ENCODE peak calls at places on chromosomes 16 and 17, in four cellular contexts. C is AG04450, S is spleen, P is H9. Z is an unnamed sample.
A peak's percentile ranks its signal among the peaks of the same experiment; 100 is the strongest.

GRCh38 chr16:4403133-4403949 is 13.1 kb downstream of the CORO7 start:
- DNase-seq in S (peak; percentile 63), C (no peak), P (no peak), Z (no peak)

GRCh38 chr16:35733971-35734702 is 2274.7 kb downstream of the TP53TG3F start:
- DNase-seq in C (no peak), S (no peak), P (no peak), Z (no peak)

GRCh38 chr16:12802661-12803060 is 1.0 kb downstream of the CPPED1 start:
- DNase-seq in P (no peak), C (no peak), S (no peak), Z (no peak)

GRCh38 chr16:87828071-87828971 is 41.0 kb downstream of the SLC7A5 start:
- DNase-seq in C (no peak), S (no peak), P (no peak), Z (no peak)

GRCh38 chr16:69924777-69925191 is 26.4 kb upstream of the CLEC18A start:
- DNase-seq in S (no peak), C (peak; percentile 55), P (no peak), Z (no peak)

GRCh38 chr16:89565506-89566372 is 5.3 kb downstream of the RPL13 start:
- DNase-seq in C (no peak), S (peak; percentile 85), P (peak; percentile 85), Z (peak; percentile 75)

GRCh38 chr17:10144456-10144855 is 54.0 kb downstream of the GAS7 start:
- DNase-seq in P (no peak), C (no peak), S (no peak), Z (no peak)

GRCh38 chr17:58956997-58957724 is 149.5 kb downstream of the TRIM37 start:
- DNase-seq in P (no peak), C (no peak), S (no peak), Z (no peak)

GRCh38 chr17:51230306-51230705 is 29.5 kb downstream of the MBTD1 start:
- DNase-seq in P (no peak), C (no peak), S (no peak), Z (peak; percentile 13)

GRCh38 chr16:72324578-72324977 is 152.6 kb upstream of the PMFBP1 start:
- DNase-seq in C (no peak), P (no peak), S (no peak), Z (no peak)

GRCh38 chr17:45314761-45315549 is 1.9 kb downstream of the MAP3K14 start:
- DNase-seq in S (no peak), C (no peak), P (no peak), Z (no peak)

DNA sequence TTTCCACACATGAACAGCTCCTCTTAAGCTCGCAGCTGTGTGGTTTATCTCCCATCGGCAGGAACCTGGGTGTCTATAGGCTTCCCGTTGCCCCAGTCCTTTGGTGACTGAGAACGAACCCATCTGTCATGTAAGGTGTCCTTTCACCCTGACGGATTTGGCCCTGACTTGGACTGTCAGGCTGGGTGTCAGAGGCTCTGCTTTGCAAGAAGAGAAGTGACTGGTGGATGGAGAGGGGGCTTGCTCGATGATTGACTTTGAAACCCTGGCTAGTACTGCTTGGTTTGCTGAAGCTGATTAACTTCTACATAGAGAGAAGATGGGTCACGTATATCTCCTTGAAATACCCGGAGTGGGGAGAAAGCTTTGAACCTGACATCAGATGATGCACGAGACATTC is 42.9 kb downstream of the COX4I1 start:
- DNase-seq in S (no peak), P (no peak), C (no peak), Z (no peak)
- H3K27me3 ChIP-seq in S (no peaks in the 10 kb centered on the region), P (no peaks in the 10 kb centered on the region), C (peaks cover 60% of the 10 kb centered on the region), Z (no peaks in the 10 kb centered on the region)

GRCh38 chr16:50190292-50190691 is 37.2 kb downstream of the TENT4B start:
- DNase-seq in C (no peak), P (no peak), S (no peak), Z (no peak)
- TF ChIP-seq CTCF in C (no peak), P (no peak), S (no peak), Z (no peak)

GRCh38 chr17:47879776-47880452 is 16.1 kb upstream of the SP2 start:
- DNase-seq in C (no peak), P (no peak), S (no peak), Z (no peak)

GRCh38 chr17:47882247-47882646 is 13.8 kb upstream of the SP2 start:
- DNase-seq in S (no peak), P (no peak), C (no peak), Z (no peak)

GRCh38 chr17:47878203-47879027 is 17.6 kb upstream of the SP2 start:
- DNase-seq in P (peak; percentile 33), S (no peak), C (no peak), Z (no peak)

GRCh38 chr17:47877368-47878034 is 18.5 kb upstream of the SP2 start:
- DNase-seq in P (no peak), S (no peak), C (no peak), Z (no peak)

GRCh38 chr17:47879028-47879585 is 16.9 kb upstream of the SP2 start:
- DNase-seq in P (peak; percentile 29), S (no peak), C (no peak), Z (no peak)
- H3K27me3 ChIP-seq in P (no peaks in the 10 kb centered on the region), S (no peaks in the 10 kb centered on the region), C (peaks cover 3% of the 10 kb centered on the region), Z (peaks cover 5% of the 10 kb centered on the region)

GRCh38 chr17:76940738-76941350 is 72.6 kb downstream of the MGAT5B start:
- DNase-seq in P (peak; percentile 86), C (no peak), S (no peak), Z (no peak)
- TF ChIP-seq CTCF in P (peak; percentile 69), C (peak; percentile 12), S (no peak), Z (no peak)

DNA sequence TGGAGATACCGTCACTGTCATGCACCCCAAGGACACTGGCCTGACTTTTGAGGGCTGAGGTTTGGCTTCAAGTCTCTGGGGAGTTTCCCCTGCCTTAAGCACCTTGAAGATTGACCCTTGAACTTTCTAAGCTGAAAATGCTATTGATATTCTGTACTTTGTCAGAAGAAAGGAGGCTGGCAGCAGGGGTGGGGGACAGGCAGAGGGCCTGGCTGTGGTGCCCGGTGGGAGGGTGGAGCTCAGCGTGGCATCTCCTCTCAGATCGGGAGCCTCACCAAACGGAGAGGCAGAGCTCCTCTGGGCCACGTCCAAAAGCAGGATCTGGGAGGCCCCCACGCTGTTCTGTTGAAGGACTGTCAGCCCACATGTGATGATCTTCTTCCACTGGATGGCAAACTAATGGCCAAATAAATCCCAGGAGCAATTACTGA is 305.2 kb upstream of the IRX3 start:
- DNase-seq in C (no peak), P (no peak), S (no peak), Z (no peak)
- H3K27me3 ChIP-seq in C (no peaks in the 10 kb centered on the region), P (no peaks in the 10 kb centered on the region), S (no peaks in the 10 kb centered on the region), Z (no peaks in the 10 kb centered on the region)

GRCh38 chr17:7001562-7001961 is 5.7 kb downstream of the ALOX12 start:
- DNase-seq in S (no peak), P (peak; percentile 76), C (no peak), Z (peak; percentile 59)
- TF ChIP-seq CTCF in S (peak; percentile 54), P (peak; percentile 76), C (peak; percentile 62), Z (peak; percentile 68)

Z was measured in GM06990.